ENCODE peak calls at places on chromosomes 11 and 22, in six cellular contexts. L is stimulated activated CD4-positive, alpha-beta T cell treated with anti-CD3 and anti-CD28 coated beads, TNF-alpha, amount 100 ng/mL, for 1 hour; O is NCI-H1105; I is nucleus accumbens; Q is activated CD4-positive, alpha-beta T cell treated with anti-CD3 and anti-CD28 coated beads for 36 hours; D is GM12864. A is an unnamed sample.

GRCh38 chr22:50226224-50227165 is 18.3 kb downstream of the TUBGCP6 start:
- DNase-seq in D (no peak), L (no peak), Q (no peak), I (no peak), O (no peak), A (no peak)

GRCh38 chr11:72625746-72626636 is 48.2 kb downstream of the PDE2A start:
- DNase-seq in I (no peak), Q (no peak), D (no peak), O (no peak), L (no peak), A (no peak)

GRCh38 chr22:24827305-24827704 is 21.3 kb downstream of the SGSM1 start:
- DNase-seq in L (no peak), I (no peak), O (peak; percentile 40), D (no peak), Q (no peak), A (no peak)

GRCh38 chr11:82995754-82996398 is 75.8 kb downstream of the RAB30 start:
- DNase-seq in D (no peak), L (no peak), O (no peak), Q (peak; percentile 45), I (no peak), A (peak; percentile 31)

GRCh38 chr22:20084547-20085413 is 4.7 kb downstream of the DGCR8 start:
- DNase-seq in O (no peak), Q (peak; percentile 60), L (no peak), D (no peak), I (no peak), A (no peak)

GRCh38 chr11:62340269-62340901 is 3.1 kb downstream of the ASRGL1 start:
- DNase-seq in Q (peak; percentile 80), O (peak; percentile 42), L (peak; percentile 16), D (peak; percentile 15), I (peak; percentile 58), A (no peak)

GRCh38 chr11:33564856-33565453 is 135.7 kb downstream of the C11orf91 start:
- DNase-seq in I (peak; percentile 45), O (no peak), L (no peak), Q (no peak), D (no peak), A (no peak)

GRCh38 chr22:44931077-44931540 is 78.7 kb downstream of the PHF21B start:
- DNase-seq in I (peak; percentile 13), O (no peak), L (no peak), D (no peak), Q (no peak), A (no peak)

GRCh38 chr11:62556102-62556871 is 9.7 kb upstream of the AHNAK start:
- DNase-seq in Q (peak; percentile 92), L (peak; percentile 67), D (peak; percentile 70), I (peak; percentile 48), O (no peak), A (peak; percentile 99)

GRCh38 chr11:17019231-17019630 is 5.0 kb upstream of the PLEKHA7 start:
- DNase-seq in I (no peak), O (peak; percentile 42), D (no peak), L (no peak), Q (no peak), A (peak; percentile 8)

GRCh38 chr11:124886476-124886875 is 11.2 kb downstream of the ROBO4 start:
- DNase-seq in O (no peak), I (no peak), D (no peak), L (no peak), Q (no peak), A (no peak)

GRCh38 chr11:126308271-126308671 is 4.4 kb downstream of the DCPS start:
- DNase-seq in L (no peak), D (no peak), Q (no peak), I (no peak), O (no peak), A (no peak)

GRCh38 chr11:57340228-57340627 is 2.1 kb downstream of the P2RX3 start:
- DNase-seq in I (no peak), Q (peak; percentile 45), D (no peak), L (no peak), O (no peak), A (no peak)

GRCh38 chr22:22926359-22927195 is 39.0 kb downstream of the IGLL5 start:
- DNase-seq in I (no peak), L (no peak), D (no peak), Q (no peak), O (no peak), A (no peak)

GRCh38 chr11:59216654-59217640 is 4.2 kb upstream of the MPEG1 start:
- DNase-seq in Q (peak; percentile 38), I (no peak), D (peak; percentile 99), L (no peak), O (no peak), A (peak; percentile 67)

GRCh38 chr22:49779226-49779625 is 48.4 kb downstream of the BRD1 start:
- DNase-seq in I (no peak), Q (no peak), D (no peak), L (no peak), O (no peak), A (no peak)

GRCh38 chr11:2209900-2210321 is 38.3 kb upstream of the TH start:
- DNase-seq in I (no peak), L (no peak), Q (no peak), O (no peak), D (no peak), A (no peak)

GRCh38 chr11:38046571-38047135 is 1448.6 kb upstream of the RAG2 start:
- DNase-seq in I (no peak), L (no peak), O (no peak), Q (no peak), D (no peak), A (no peak)

GRCh38 chr22:50018608-50019291 is 6.2 kb upstream of the IL17REL start:
- DNase-seq in O (no peak), D (no peak), I (no peak), Q (peak; percentile 70), L (no peak), A (no peak)

GRCh38 chr11:65524010-65524746 is 705 bp upstream of the SCYL1 start:
- DNase-seq in Q (no peak), O (no peak), I (no peak), L (no peak), D (no peak), A (peak; percentile 63)

GRCh38 chr11:67352546-67353316 is 615 bp downstream of the POLD4 start:
- DNase-seq in O (peak; percentile 75), D (no peak), Q (no peak), I (no peak), L (no peak), A (peak; percentile 76)

GRCh38 chr11:116691779-116692178 is 81.0 kb downstream of the BUD13 start:
- DNase-seq in D (no peak), O (peak; percentile 65), Q (peak; percentile 77), L (peak; percentile 21), I (no peak), A (no peak)

GRCh38 chr11:76303399-76303798 is 77.5 kb downstream of the THAP12 start:
- DNase-seq in O (no peak), Q (no peak), L (no peak), I (no peak), D (no peak), A (no peak)

GRCh38 chr11:10931761-10932700 is 74.2 kb upstream of the ZBED5 start:
- DNase-seq in I (no peak), O (no peak), D (no peak), Q (no peak), L (no peak), A (no peak)

GRCh38 chr11:122186439-122187080 is 70.5 kb upstream of the BLID start:
- DNase-seq in O (no peak), L (no peak), Q (no peak), D (no peak), I (no peak), A (no peak)

GRCh38 chr11:67301951-67302516 is 1.3 kb upstream of the SSH3 start:
- DNase-seq in D (no peak), I (no peak), O (peak; percentile 38), L (no peak), Q (no peak), A (no peak)

GRCh38 chr22:39292561-39293074 is 26.8 kb downstream of the RPL3 start:
- DNase-seq in Q (peak; percentile 18), I (no peak), O (no peak), D (no peak), L (no peak), A (peak; percentile 97)

GRCh38 chr22:47690166-47690565 is 927.7 kb downstream of the TBC1D22A start:
- DNase-seq in I (no peak), L (no peak), D (no peak), Q (no peak), O (no peak), A (no peak)

GRCh38 chr22:32848226-32848625 is 46.7 kb downstream of the TIMP3 start:
- DNase-seq in L (no peak), I (no peak), Q (no peak), O (no peak), D (no peak), A (no peak)

GRCh38 chr11:90468923-90469322 is 246.1 kb upstream of the CHORDC1 start:
- DNase-seq in I (no peak), Q (no peak), D (no peak), O (no peak), L (no peak), A (no peak)

GRCh38 chr11:93921695-93922468 is 71.5 kb upstream of the VSTM5 start:
- DNase-seq in L (no peak), D (peak; percentile 19), Q (peak; percentile 49), O (peak; percentile 58), I (no peak), A (peak; percentile 20)

GRCh38 chr11:64085915-64086262 is 50.2 kb downstream of the FLRT1 start:
- DNase-seq in O (no peak), L (no peak), D (no peak), I (no peak), Q (no peak), A (no peak)

GRCh38 chr11:127925430-127925829 is 661.9 kb downstream of the ETS1 start:
- DNase-seq in L (no peak), O (peak; percentile 41), I (no peak), Q (no peak), D (no peak), A (no peak)

GRCh38 chr22:33883961-33884808 is 36.1 kb downstream of the LARGE1 start:
- DNase-seq in L (no peak), Q (no peak), O (no peak), D (no peak), I (no peak), A (no peak)

GRCh38 chr11:125460275-125460674 is 35.8 kb downstream of the FEZ1 start:
- DNase-seq in L (no peak), I (no peak), D (no peak), Q (no peak), O (no peak), A (no peak)

GRCh38 chr11:100675115-100675650 is 11.9 kb upstream of the ARHGAP42 start:
- DNase-seq in O (no peak), L (no peak), Q (no peak), I (no peak), D (no peak), A (no peak)

GRCh38 chr11:74139151-74139918 is 31.5 kb downstream of the C2CD3 start:
- DNase-seq in D (no peak), O (no peak), Q (no peak), I (no peak), L (no peak), A (no peak)

A was measured in SJSA1.